ENCODE peak calls at places on chromosomes 12 and 14, in nine cellular contexts. A, N, F, V, P, O, R, B and G are unnamed samples.

GRCh38 chr12:126837697-126838096 is 1429.3 kb upstream of the TMEM132C start:
- DNase-seq in A (no peak), P (no peak), F (no peak), R (no peak), O (no peak), B (no peak), V (no peak), N (no peak), G (no peak)

GRCh38 chr14:105093426-105094192 is 28.4 kb upstream of the GPR132 start:
- DNase-seq in N (peak), V (no peak), P (no peak), F (peak), O (peak), B (peak), R (peak), A (no peak), G (peak)

GRCh38 chr12:19148860-19149259 is 19.3 kb downstream of the PLEKHA5 start:
- DNase-seq in O (no peak), B (no peak), F (no peak), A (no peak), N (no peak), P (no peak), V (no peak), R (no peak), G (no peak)

GRCh38 chr12:56631790-56632700 is 1.9 kb upstream of the BAZ2A start:
- DNase-seq in V (no peak), P (no peak), F (peak), R (peak), B (peak), N (peak), A (no peak), O (peak), G (peak)

GRCh38 chr14:94676495-94677238 is 64.5 kb downstream of the SERPINA3 start:
- DNase-seq in V (no peak), F (no peak), A (no peak), N (no peak), P (no peak), B (no peak), R (no peak), O (no peak), G (no peak)

GRCh38 chr12:112179341-112179740 is 54.0 kb downstream of the TRAFD1 start:
- DNase-seq in R (no peak), P (no peak), V (no peak), B (no peak), F (no peak), N (no peak), A (no peak), O (no peak), G (no peak)

GRCh38 chr12:108021129-108021528 is 108.0 kb upstream of the WSCD2 start:
- DNase-seq in A (no peak), P (no peak), F (no peak), O (no peak), R (no peak), B (no peak), N (no peak), V (no peak), G (peak)

GRCh38 chr14:105089746-105090492 is 24.7 kb upstream of the GPR132 start:
- DNase-seq in V (no peak), N (no peak), P (no peak), R (peak), A (no peak), B (no peak), O (no peak), F (no peak), G (no peak)

GRCh38 chr12:113154351-113154973 is 4.9 kb downstream of the CFAP73 start:
- DNase-seq in B (no peak), P (no peak), R (peak), N (peak), V (no peak), F (no peak), A (no peak), O (peak), G (peak)

GRCh38 chr12:76030378-76031080 is 1.0 kb downstream of the PHLDA1 start:
- DNase-seq in O (peak), V (no peak), R (peak), F (peak), B (peak), P (peak), A (no peak), N (peak), G (no peak)

GRCh38 chr14:64465208-64465821 is at the start of gene AKAP5:
- DNase-seq in P (peak), V (no peak), N (peak), B (peak), A (peak), R (peak), F (peak), O (peak), G (peak)

GRCh38 chr14:76500480-76500879 is 124.5 kb downstream of the ESRRB start:
- DNase-seq in V (peak), O (no peak), B (no peak), A (no peak), F (no peak), R (no peak), N (no peak), P (no peak), G (no peak)

GRCh38 chr14:105898482-105899010 is 372.2 kb downstream of the TMEM121 start:
- DNase-seq in A (no peak), P (no peak), B (no peak), F (no peak), O (no peak), R (no peak), N (no peak), V (no peak), G (no peak)